ENCODE peak calls at places on chromosome 14, in six cellular contexts. J, W, S, A, V and M are unnamed samples.
A peak's percentile ranks its signal among the peaks of the same experiment; 100 is the strongest.

GRCh38 chr14:20446889-20447288 is 7.7 kb downstream of the OSGEP start:
- DNase-seq in J (no peak), W (no peak), S (no peak), A (no peak), V (no peak), M (no peak)

GRCh38 chr14:36279306-36280244 is 40.9 kb downstream of the MBIP start:
- DNase-seq in J (no peak), W (no peak), S (no peak), A (no peak), V (no peak), M (no peak)

GRCh38 chr14:84080961-84081360 is 1449.0 kb upstream of the FLRT2 start:
- DNase-seq in J (no peak), W (no peak), S (no peak), A (no peak), V (no peak), M (no peak)

GRCh38 chr14:44846232-44846824 is 115.4 kb downstream of the KLHL28 start:
- DNase-seq in J (peak; percentile 2), W (no peak), S (peak; percentile 73), A (no peak), V (no peak), M (peak; percentile 41)

GRCh38 chr14:96309128-96309906 is 53.3 kb downstream of the BDKRB1 start:
- DNase-seq in J (no peak), W (no peak), S (no peak), A (no peak), V (no peak), M (no peak)

GRCh38 chr14:93939304-93940229 is 12.4 kb downstream of the FAM181A start:
- DNase-seq in J (no peak), W (peak; percentile 92), S (peak; percentile 68), A (peak; percentile 88), V (peak; percentile 79), M (no peak)

GRCh38 chr14:89014570-89014847 is 190.1 kb downstream of the TTC8 start:
- DNase-seq in J (no peak), W (no peak), S (no peak), A (no peak), V (no peak), M (no peak)

GRCh38 chr14:78157855-78158436 is 12.2 kb upstream of the NRXN3 start:
- DNase-seq in J (no peak), W (no peak), S (peak; percentile 14), A (no peak), V (no peak), M (peak; percentile 38)

GRCh38 chr14:105876829-105877228 is 350.4 kb downstream of the TMEM121 start:
- DNase-seq in J (no peak), W (no peak), S (no peak), A (peak; percentile 30), V (no peak), M (no peak)

GRCh38 chr14:87944987-87945604 is 47.9 kb downstream of the GALC start:
- DNase-seq in J (peak; percentile 8), W (no peak), S (peak; percentile 82), A (no peak), V (no peak), M (peak; percentile 71)

GRCh38 chr14:43539210-43539609 is 967.9 kb downstream of the FSCB start:
- DNase-seq in J (no peak), W (no peak), S (peak; percentile 39), A (no peak), V (no peak), M (no peak)

GRCh38 chr14:54981698-54982097 is 45.2 kb downstream of the WDHD1 start:
- DNase-seq in J (no peak), W (no peak), S (peak; percentile 44), A (no peak), V (no peak), M (no peak)

GRCh38 chr14:54933006-54933405 is 30.4 kb upstream of the GCH1 start:
- DNase-seq in J (no peak), W (no peak), S (no peak), A (no peak), V (no peak), M (no peak)

GRCh38 chr14:99548871-99549270 is 55.1 kb downstream of the CCDC85C start:
- DNase-seq in J (no peak), W (no peak), S (no peak), A (no peak), V (no peak), M (no peak)
- H3K4me3 ChIP-seq in J (no peak overlapping the region), W (no peak overlapping the region), S (no peak overlapping the region), A (no peak overlapping the region), V (no peak overlapping the region), M (no peak overlapping the region)

DNA sequence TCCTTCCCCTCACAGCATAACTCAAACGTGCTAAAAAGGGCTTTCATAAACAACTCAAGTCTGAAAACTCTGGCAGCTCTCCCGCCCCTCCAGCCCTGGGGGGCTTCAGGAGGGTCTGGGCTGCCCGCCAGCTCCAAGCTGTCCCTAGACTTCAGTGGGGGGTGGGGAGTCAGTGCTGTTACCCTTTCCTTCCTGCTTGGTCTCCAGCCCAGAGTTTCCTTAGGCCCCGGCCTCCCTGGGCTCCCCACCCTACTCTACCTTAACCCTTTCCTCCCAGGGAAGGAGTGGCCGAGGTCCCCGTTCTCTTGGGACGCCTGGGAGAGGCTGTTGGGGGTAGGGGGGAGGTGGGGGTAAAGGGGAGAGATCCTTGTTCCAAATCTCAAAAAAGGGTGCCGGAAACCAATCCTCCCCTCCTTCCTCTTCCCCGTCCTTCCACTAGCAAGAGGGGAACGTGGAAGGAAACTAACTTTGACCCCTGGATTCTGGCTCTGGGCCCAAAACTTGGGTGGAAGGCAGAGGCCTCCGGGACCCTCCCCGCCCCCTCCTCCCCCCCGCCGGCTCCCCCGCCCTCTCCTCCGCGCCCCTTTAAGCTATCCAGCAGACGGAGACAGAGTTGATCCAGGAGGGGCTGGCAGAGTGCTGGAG is 383 bp upstream of the NYNRIN start:
- DNase-seq in J (no peak), W (peak; percentile 81), S (peak; percentile 48), A (no peak), V (no peak), M (no peak)
- H3K4me3 ChIP-seq in J (peak overlapping the region; percentile 61), W (no peak overlapping the region), S (peak overlapping the region; percentile 72), A (peak overlapping the region; percentile 84), V (no peak overlapping the region), M (no peak overlapping the region)

GRCh38 chr14:22887990-22888378 is 5.0 kb downstream of the REM2 start:
- DNase-seq in J (no peak), W (no peak), S (no peak), A (no peak), V (no peak), M (no peak)

GRCh38 chr14:22885975-22886374 is 3.0 kb downstream of the REM2 start:
- DNase-seq in J (no peak), W (no peak), S (no peak), A (no peak), V (no peak), M (no peak)

GRCh38 chr14:22888662-22889061 is 5.6 kb downstream of the REM2 start:
- DNase-seq in J (no peak), W (no peak), S (no peak), A (no peak), V (no peak), M (peak; percentile 49)

GRCh38 chr14:22886500-22887259 is 3.7 kb downstream of the REM2 start:
- DNase-seq in J (no peak), W (peak; percentile 95), S (peak; percentile 54), A (peak; percentile 87), V (peak; percentile 75), M (no peak)

GRCh38 chr14:22887260-22887989 is 4.4 kb downstream of the REM2 start:
- DNase-seq in J (peak; percentile 31), W (no peak), S (peak; percentile 89), A (no peak), V (peak; percentile 33), M (no peak)
- H3K4me3 ChIP-seq in J (peak overlapping the region; percentile 61), W (peak overlapping the region; percentile 65), S (peak overlapping the region; percentile 69), A (peak overlapping the region; percentile 70), V (peak overlapping the region; percentile 91), M (no peak overlapping the region)

GRCh38 chr14:66649515-66649914 is 141.6 kb downstream of the GPHN start:
- DNase-seq in J (no peak), W (no peak), S (no peak), A (no peak), V (peak; percentile 3), M (peak; percentile 79)

GRCh38 chr14:66645716-66646115 is 137.8 kb downstream of the GPHN start:
- DNase-seq in J (no peak), W (no peak), S (peak; percentile 49), A (no peak), V (no peak), M (no peak)

GRCh38 chr14:66652736-66653135 is 144.8 kb downstream of the GPHN start:
- DNase-seq in J (no peak), W (no peak), S (no peak), A (no peak), V (no peak), M (no peak)

GRCh38 chr14:66651536-66652220 is 143.7 kb downstream of the GPHN start:
- DNase-seq in J (no peak), W (no peak), S (no peak), A (no peak), V (no peak), M (no peak)

DNA sequence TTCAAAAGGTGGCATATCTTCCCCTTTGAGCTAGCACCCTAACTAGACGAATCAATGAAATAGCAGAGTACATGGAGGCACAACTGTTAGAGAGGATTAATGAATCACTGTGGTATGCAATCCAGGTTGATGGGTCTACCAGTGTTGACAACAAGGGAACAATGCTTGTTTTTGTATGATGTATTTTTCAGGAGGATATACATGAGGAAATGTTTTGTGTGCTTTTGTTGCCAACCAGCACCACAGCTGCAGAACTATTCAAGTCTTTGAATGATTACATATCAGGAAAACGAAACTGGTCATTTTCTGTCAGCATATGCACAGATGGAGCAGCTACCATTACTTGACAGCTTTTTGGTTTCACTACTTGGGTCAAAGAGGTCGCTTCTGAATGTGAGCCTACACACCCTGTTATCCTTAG is 142.6 kb downstream of the GPHN start:
- DNase-seq in J (no peak), W (no peak), S (peak; percentile 72), A (no peak), V (no peak), M (no peak)
- H3K4me3 ChIP-seq in J (no peak overlapping the region), W (no peak overlapping the region), S (no peak overlapping the region), A (no peak overlapping the region), V (peak overlapping the region; percentile 48), M (no peak overlapping the region)

DNA sequence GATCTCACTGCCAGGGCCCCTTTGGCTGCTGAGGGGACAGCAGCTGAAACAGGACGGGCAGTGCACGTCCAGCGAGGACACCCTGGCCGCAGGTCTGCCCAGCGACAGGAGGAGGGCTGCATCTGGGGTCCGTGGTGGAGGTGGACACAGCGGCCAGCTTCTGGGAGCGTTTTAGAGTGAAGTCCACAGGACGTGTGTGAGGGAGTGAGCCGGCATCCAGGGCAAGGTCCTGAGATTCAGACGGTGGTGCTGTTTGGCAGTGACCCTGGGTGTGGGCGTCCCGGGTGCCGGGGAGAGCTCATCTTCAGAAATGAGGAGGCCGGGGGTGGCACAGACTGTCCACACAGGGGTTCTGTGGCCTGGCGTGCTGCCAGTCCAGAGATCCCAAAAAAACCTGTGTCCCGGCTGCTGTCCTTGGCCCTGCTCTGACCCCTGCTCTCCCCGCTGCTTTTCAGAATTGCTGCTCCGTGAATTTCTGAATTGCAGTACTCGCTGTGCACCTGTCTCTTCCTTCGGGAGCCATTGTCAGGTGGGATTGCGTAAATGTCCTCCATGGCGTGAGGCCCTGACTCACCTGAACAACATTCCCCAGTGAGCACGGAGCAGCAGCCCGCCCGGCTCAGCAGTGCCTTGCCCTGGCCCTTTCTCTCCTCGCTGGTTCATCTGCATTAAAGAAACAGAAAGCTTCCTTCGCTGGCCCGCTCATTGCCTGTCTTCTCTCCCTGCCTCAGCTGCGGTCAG is 183.5 kb upstream of the C14orf180 start:
- DNase-seq in J (no peak), W (peak; percentile 74), S (no peak), A (no peak), V (no peak), M (no peak)
- H3K4me3 ChIP-seq in J (no peak overlapping the region), W (no peak overlapping the region), S (no peak overlapping the region), A (no peak overlapping the region), V (no peak overlapping the region), M (no peak overlapping the region)